ENCODE peak calls at places on chromosome 10, in six cellular contexts. B, X, G, V, T and S are unnamed samples.

GRCh38 chr10:103241262-103242011 is 4.2 kb upstream of the RPEL1 start:
- DNase-seq in B (peak), X (no peak), G (no peak), V (no peak), T (peak), S (peak)

GRCh38 chr10:22244001-22244400 is 26.2 kb upstream of the EBLN1 start:
- DNase-seq in B (no peak), X (no peak), G (no peak), V (no peak), T (no peak), S (peak)

GRCh38 chr10:89003344-89003743 is 12.7 kb downstream of the FAS start:
- DNase-seq in B (no peak), X (no peak), G (no peak), V (no peak), T (peak), S (no peak)

GRCh38 chr10:95327367-95327766 is 36.6 kb upstream of the PDLIM1 start:
- DNase-seq in B (no peak), X (no peak), G (no peak), V (peak), T (peak), S (no peak)

GRCh38 chr10:122853665-122854313 is 8.1 kb upstream of the CUZD1 start:
- DNase-seq in B (no peak), X (no peak), G (no peak), V (no peak), T (peak), S (peak)

GRCh38 chr10:74949024-74949423 is 122.6 kb downstream of the KAT6B start:
- DNase-seq in B (no peak), X (no peak), G (no peak), V (no peak), T (no peak), S (no peak)

GRCh38 chr10:104488046-104488832 is 134.6 kb downstream of the CFAP58 start:
- DNase-seq in B (no peak), X (no peak), G (no peak), V (no peak), T (no peak), S (peak)

GRCh38 chr10:61897671-61898434 is 3.6 kb upstream of the ARID5B start:
- DNase-seq in B (peak), X (peak), G (no peak), V (peak), T (peak), S (peak)

GRCh38 chr10:104255244-104255981 is 721 bp downstream of the GSTO1 start:
- DNase-seq in B (no peak), X (no peak), G (peak), V (peak), T (peak), S (peak)

GRCh38 chr10:109891105-109891504 is 32.2 kb downstream of the XPNPEP1 start:
- DNase-seq in B (no peak), X (no peak), G (no peak), V (no peak), T (peak), S (no peak)

GRCh38 chr10:28248092-28248491 is 54.8 kb downstream of the MPP7 start:
- DNase-seq in B (no peak), X (no peak), G (no peak), V (peak), T (peak), S (no peak)

GRCh38 chr10:6958254-6958653 is 378.2 kb upstream of the PRKCQ start:
- DNase-seq in B (no peak), X (no peak), G (no peak), V (no peak), T (no peak), S (no peak)

GRCh38 chr10:35025916-35026315 is 64.2 kb downstream of the CUL2 start:
- DNase-seq in B (no peak), X (no peak), G (no peak), V (no peak), T (peak), S (no peak)

GRCh38 chr10:11823122-11823988 is at the start of gene PROSER2:
- DNase-seq in B (no peak), X (peak), G (peak), V (peak), T (no peak), S (peak)

GRCh38 chr10:131113892-131114291 is 197.6 kb downstream of the TCERG1L start:
- DNase-seq in B (no peak), X (no peak), G (no peak), V (no peak), T (no peak), S (no peak)

GRCh38 chr10:63431962-63432797 is 33.6 kb downstream of the JMJD1C start:
- DNase-seq in B (no peak), X (no peak), G (no peak), V (no peak), T (peak), S (no peak)

GRCh38 chr10:30186371-30186875 is 127.0 kb upstream of the JCAD start:
- DNase-seq in B (no peak), X (no peak), G (no peak), V (peak), T (no peak), S (no peak)

GRCh38 chr10:123301077-123301875 is 147.1 kb downstream of the BUB3 start:
- DNase-seq in B (peak), X (peak), G (peak), V (peak), T (no peak), S (peak)

GRCh38 chr10:60446070-60446833 is 56.6 kb upstream of the ANK3 start:
- DNase-seq in B (no peak), X (no peak), G (no peak), V (no peak), T (no peak), S (no peak)

GRCh38 chr10:61899997-61900828 is 1.3 kb upstream of the ARID5B start:
- DNase-seq in B (peak), X (peak), G (peak), V (peak), T (peak), S (peak)

GRCh38 chr10:84563868-84564267 is 235.5 kb downstream of the CCSER2 start:
- DNase-seq in B (no peak), X (no peak), G (no peak), V (no peak), T (no peak), S (no peak)

GRCh38 chr10:133388265-133388972 is 5.5 kb upstream of the MTG1 start:
- DNase-seq in B (no peak), X (no peak), G (peak), V (no peak), T (no peak), S (no peak)

GRCh38 chr10:44306762-44307161 is 78.1 kb downstream of the CXCL12 start:
- DNase-seq in B (no peak), X (no peak), G (no peak), V (no peak), T (no peak), S (peak)

GRCh38 chr10:99394256-99394655 is 36.2 kb downstream of the GOT1 start:
- DNase-seq in B (no peak), X (no peak), G (no peak), V (no peak), T (peak), S (no peak)

GRCh38 chr10:104582604-104582951 is 58.5 kb upstream of the SORCS3 start:
- DNase-seq in B (no peak), X (no peak), G (no peak), V (no peak), T (peak), S (peak)

GRCh38 chr10:76122056-76122455 is 690.6 kb downstream of the LRMDA start:
- DNase-seq in B (no peak), X (no peak), G (no peak), V (no peak), T (no peak), S (no peak)

GRCh38 chr10:35898722-35899485 is 256.8 kb upstream of the FZD8 start:
- DNase-seq in B (no peak), X (no peak), G (no peak), V (no peak), T (no peak), S (no peak)

GRCh38 chr10:85008493-85009181 is 680.2 kb downstream of the CCSER2 start:
- DNase-seq in B (no peak), X (no peak), G (no peak), V (no peak), T (no peak), S (no peak)

GRCh38 chr10:1120761-1121160 is 64.6 kb downstream of the WDR37 start:
- DNase-seq in B (peak), X (peak), G (no peak), V (no peak), T (no peak), S (no peak)

GRCh38 chr10:124866812-124867211 is 65.2 kb downstream of the ABRAXAS2 start:
- DNase-seq in B (no peak), X (no peak), G (no peak), V (no peak), T (no peak), S (no peak)

GRCh38 chr10:90887555-90887954 is 15.8 kb downstream of the RPP30 start:
- DNase-seq in B (no peak), X (no peak), G (no peak), V (no peak), T (no peak), S (no peak)

GRCh38 chr10:64385355-64385754 is 864.2 kb downstream of the REEP3 start:
- DNase-seq in B (no peak), X (no peak), G (no peak), V (no peak), T (no peak), S (peak)

GRCh38 chr10:100347568-100348195 is 649 bp downstream of the SCD start:
- DNase-seq in B (peak), X (peak), G (no peak), V (no peak), T (no peak), S (no peak)

GRCh38 chr10:6497524-6498140 is 82.4 kb downstream of the PRKCQ start:
- DNase-seq in B (no peak), X (no peak), G (no peak), V (no peak), T (no peak), S (no peak)

GRCh38 chr10:101974091-101974799 is 81.7 kb downstream of the ARMH3 start:
- DNase-seq in B (no peak), X (no peak), G (no peak), V (peak), T (no peak), S (no peak)

GRCh38 chr10:78774999-78775711 is 293.6 kb upstream of the ZMIZ1 start:
- DNase-seq in B (no peak), X (peak), G (no peak), V (no peak), T (no peak), S (peak)
- TF ChIP-seq CTCF in B (no peak), X (no peak), G (no peak), V (peak), T (no peak), S (peak)

GRCh38 chr10:48612241-48612943 is 7.5 kb upstream of the ARHGAP22 start:
- DNase-seq in B (no peak), X (no peak), G (no peak), V (no peak), T (no peak), S (peak)
- TF ChIP-seq CTCF in B (no peak), X (no peak), G (no peak), V (no peak), T (no peak), S (no peak)

DNA sequence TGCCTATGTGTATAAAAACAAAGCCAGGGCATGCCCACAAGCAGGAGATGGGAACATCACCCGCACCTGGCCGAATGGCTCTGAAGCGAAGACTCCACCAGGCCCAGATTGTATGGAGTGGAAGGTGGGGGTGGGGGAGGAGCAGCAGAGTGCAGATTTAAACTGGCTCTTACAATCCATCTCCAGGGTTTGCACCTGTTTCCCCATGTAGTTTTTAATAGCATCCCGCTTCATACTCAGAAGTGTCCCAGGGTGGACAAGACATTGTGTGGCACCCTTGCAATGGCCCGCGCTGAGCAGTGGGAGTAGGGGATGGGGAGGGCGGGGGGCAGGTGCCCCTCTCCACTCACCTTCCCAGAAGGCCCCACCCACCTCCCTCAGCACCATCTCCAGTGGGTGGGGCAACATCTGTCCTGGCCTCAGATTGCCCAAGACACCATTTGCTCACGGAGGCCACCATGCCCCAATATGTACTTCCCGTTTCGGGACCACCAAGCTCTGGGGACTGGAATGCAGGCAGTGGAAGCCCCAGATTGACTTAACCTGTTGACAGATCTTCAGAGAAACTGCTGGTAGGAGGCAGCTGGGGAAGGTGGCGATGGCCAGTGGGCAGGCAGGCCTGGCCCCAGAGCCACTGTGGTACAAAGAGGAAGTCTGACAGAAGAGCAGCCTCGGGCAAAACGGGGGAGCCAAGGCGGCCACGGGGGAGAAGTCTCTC is 23.0 kb downstream of the VSIR start:
- DNase-seq in B (no peak), X (no peak), G (no peak), V (no peak), T (no peak), S (no peak)
- TF ChIP-seq CTCF in B (no peak), X (no peak), G (no peak), V (no peak), T (no peak), S (no peak)

GRCh38 chr10:4326647-4327046 is 499.4 kb upstream of the AKR1E2 start:
- DNase-seq in B (no peak), X (no peak), G (no peak), V (no peak), T (no peak), S (no peak)
- TF ChIP-seq CTCF in B (no peak), X (no peak), G (no peak), V (no peak), T (no peak), S (no peak)

DNA sequence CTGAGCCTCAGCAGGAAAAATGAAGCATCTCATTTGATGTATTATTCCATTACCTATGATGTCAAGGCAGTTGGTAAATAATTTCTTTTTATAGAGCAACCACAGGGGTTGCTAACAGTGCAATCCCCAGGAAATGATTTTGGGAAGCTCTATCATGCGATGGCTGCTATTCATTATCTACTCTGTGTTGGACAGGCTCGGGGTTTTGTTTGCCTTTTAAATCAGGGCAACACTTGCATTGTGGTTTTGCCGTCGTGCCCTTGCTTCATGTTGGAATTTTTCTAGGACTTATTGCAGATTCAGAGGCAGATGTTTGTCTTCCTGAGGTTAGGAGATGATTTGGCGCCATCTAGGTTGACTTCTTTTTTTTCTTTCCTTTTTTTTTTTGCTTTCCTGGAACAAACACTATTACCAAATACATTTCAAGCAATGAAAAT is 128.4 kb downstream of the BICC1 start:
- DNase-seq in B (no peak), X (no peak), G (no peak), V (no peak), T (peak), S (no peak)
- TF ChIP-seq CTCF in B (peak), X (no peak), G (no peak), V (peak), T (peak), S (peak)